ENCODE peak calls at places on chromosome 12, in four cellular contexts. B is naive thymus-derived CD4-positive, alpha-beta T cell; Q is OCI-LY7; H is heart left ventricle. D is an unnamed sample. For H3K36me3, the result is how much of the 10 kb centered on the place peaks cover.

GRCh38 chr12:67811437-67812361 is 163.2 kb downstream of the DYRK2 start:
- DNase-seq in H (no peak), B (no peak), Q (no peak), D (no peak)

GRCh38 chr12:13945236-13945635 is 36.2 kb downstream of the GRIN2B start:
- DNase-seq in H (no peak), Q (no peak), B (no peak), D (no peak)

GRCh38 chr12:12714276-12715001 is 2.7 kb upstream of the CDKN1B start:
- DNase-seq in B (peak), H (peak), Q (peak), D (no peak)

GRCh38 chr12:52975820-52976573 is 27.1 kb downstream of the KRT18 start:
- DNase-seq in Q (no peak), B (no peak), H (no peak), D (no peak)

GRCh38 chr12:1880876-1881275 is 37.6 kb downstream of the CACNA2D4 start:
- DNase-seq in H (no peak), B (no peak), Q (no peak), D (no peak)

GRCh38 chr12:24133385-24133784 is 183.9 kb upstream of the SOX5 start:
- DNase-seq in H (no peak), B (no peak), Q (no peak), D (no peak)

GRCh38 chr12:7190268-7191055 is 976 bp downstream of the PEX5 start:
- DNase-seq in Q (peak), B (peak), H (no peak), D (no peak)

GRCh38 chr12:98456583-98457573 is 58.5 kb upstream of the TMPO start:
- DNase-seq in Q (no peak), B (no peak), H (peak), D (no peak)

GRCh38 chr12:1851126-1851791 is 30.9 kb downstream of the LRTM2 start:
- DNase-seq in Q (no peak), H (no peak), B (no peak), D (no peak)

GRCh38 chr12:72271401-72271740 is 799 bp upstream of the TRHDE start:
- DNase-seq in B (no peak), Q (no peak), H (no peak), D (no peak)
- H3K4me3 ChIP-seq in B (no peak), Q (no peak), H (peak), D (peak)

GRCh38 chr12:110330544-110330943 is 49.5 kb downstream of the ATP2A2 start:
- DNase-seq in B (no peak), Q (no peak), H (no peak), D (no peak)

GRCh38 chr12:110335481-110336045 is 54.5 kb downstream of the ATP2A2 start:
- DNase-seq in Q (no peak), H (no peak), B (no peak), D (no peak)

GRCh38 chr12:110333201-110333600 is 52.2 kb downstream of the ATP2A2 start:
- DNase-seq in H (no peak), B (no peak), Q (no peak), D (no peak)

GRCh38 chr12:110329710-110330109 is 48.7 kb downstream of the ATP2A2 start:
- DNase-seq in B (no peak), H (no peak), Q (no peak), D (no peak)

DNA sequence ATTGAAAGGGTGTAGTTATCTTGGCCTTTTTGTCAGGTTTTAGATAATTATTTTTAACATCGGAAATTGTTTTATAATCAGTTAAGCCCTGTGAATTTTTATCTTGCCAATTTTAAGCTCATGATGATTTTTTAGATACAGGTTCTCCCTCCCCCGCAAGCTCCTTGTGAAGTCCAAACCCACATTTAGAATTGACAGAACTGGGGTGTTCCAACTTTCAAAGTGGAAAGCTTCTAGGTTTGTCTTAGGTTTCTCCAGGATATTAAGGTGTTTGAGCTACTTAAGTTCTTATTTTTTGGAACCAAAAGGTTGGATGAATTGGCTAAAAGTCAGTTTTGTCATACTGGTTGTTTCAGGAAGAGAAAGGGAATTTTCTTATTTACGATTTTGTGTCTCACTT is 49.1 kb downstream of the ATP2A2 start:
- DNase-seq in B (no peak), Q (no peak), H (no peak), D (no peak)
- H3K36me3 ChIP-seq in B (under half), Q (half or more), H (half or more), D (under half)

GRCh38 chr12:26177303-26177702 is 18.1 kb upstream of the SSPN start:
- DNase-seq in B (no peak), Q (no peak), H (no peak), D (no peak)
- H3K4me3 ChIP-seq in B (no peak), Q (no peak), H (no peak), D (no peak)

GRCh38 chr12:62629413-62629812 is 162.8 kb downstream of the MON2 start:
- DNase-seq in H (no peak), Q (no peak), B (no peak), D (no peak)
- H3K36me3 ChIP-seq in H (under half), Q (under half), B (under half), D (under half)

GRCh38 chr12:116502141-116502725 is 56.9 kb upstream of the MAP1LC3B2 start:
- DNase-seq in B (no peak), Q (no peak), H (no peak), D (no peak)

GRCh38 chr12:116504438-116504837 is 54.7 kb upstream of the MAP1LC3B2 start:
- DNase-seq in B (no peak), Q (no peak), H (no peak), D (no peak)

GRCh38 chr12:116508145-116509121 is 50.7 kb upstream of the MAP1LC3B2 start:
- DNase-seq in H (peak), Q (no peak), B (peak), D (no peak)

GRCh38 chr12:116502989-116503496 is 56.1 kb upstream of the MAP1LC3B2 start:
- DNase-seq in H (no peak), B (no peak), Q (no peak), D (peak)

DNA sequence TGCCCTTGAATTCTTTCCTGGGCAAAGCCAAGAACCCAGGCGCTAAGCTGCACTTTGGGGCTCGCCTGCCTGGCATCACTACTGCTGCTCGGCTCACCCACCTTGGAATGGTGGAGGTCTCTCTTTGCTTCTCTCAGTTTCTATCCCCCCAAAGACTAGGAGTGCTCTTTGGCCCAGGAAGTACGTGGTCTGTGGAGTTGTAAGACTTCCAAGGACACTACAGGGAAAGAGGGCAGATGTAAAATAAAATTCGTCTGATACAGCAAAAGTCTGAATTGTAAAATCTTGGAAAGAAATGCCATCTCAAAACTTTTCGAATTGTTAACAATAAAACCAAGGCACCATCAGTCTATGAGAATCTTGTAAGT is 52.5 kb upstream of the MAP1LC3B2 start:
- DNase-seq in H (no peak), B (no peak), Q (no peak), D (no peak)
- H3K4me3 ChIP-seq in H (no peak), B (no peak), Q (no peak), D (no peak)

GRCh38 chr12:54240129-54240528 is 39.8 kb downstream of the CBX5 start:
- DNase-seq in Q (no peak), B (no peak), H (no peak), D (no peak)
- H3K36me3 ChIP-seq in Q (half or more), B (under half), H (half or more), D (under half)